ENCODE peak calls at places on chromosomes 4 and X, in seven cellular contexts. One of them, this sample, is unnamed.

GRCh38 chr4:48665555-48666186 is 114.4 kb downstream of the FRYL start:
- DNase-seq in foreskin fibroblast: no peak
- DNase-seq in right lobe of liver: no peak
- DNase-seq in activated B cell treated with CpG ODN at 0.5 μM for 24 hours: no peak
- DNase-seq in upper lobe of right lung: no peak
- DNase-seq in IMR-90: peak
- DNase-seq in breast epithelium: no peak
- DNase-seq in this sample: no peak

GRCh38 chr4:182863501-182863900 is 53.7 kb downstream of the DCTD start:
- DNase-seq in foreskin fibroblast: no peak
- DNase-seq in right lobe of liver: no peak
- DNase-seq in activated B cell treated with CpG ODN at 0.5 μM for 24 hours: no peak
- DNase-seq in upper lobe of right lung: no peak
- DNase-seq in IMR-90: no peak
- DNase-seq in breast epithelium: no peak
- DNase-seq in this sample: peak

GRCh38 chr4:761739-762138 is 56.1 kb downstream of the PCGF3 start:
- DNase-seq in foreskin fibroblast: no peak
- DNase-seq in right lobe of liver: peak
- DNase-seq in activated B cell treated with CpG ODN at 0.5 μM for 24 hours: no peak
- DNase-seq in upper lobe of right lung: no peak
- DNase-seq in IMR-90: no peak
- DNase-seq in breast epithelium: no peak
- DNase-seq in this sample: peak

GRCh38 chr4:108205859-108206258 is 37.1 kb upstream of the LEF1 start:
- DNase-seq in foreskin fibroblast: no peak
- DNase-seq in right lobe of liver: no peak
- DNase-seq in activated B cell treated with CpG ODN at 0.5 μM for 24 hours: no peak
- DNase-seq in upper lobe of right lung: no peak
- DNase-seq in IMR-90: no peak
- DNase-seq in breast epithelium: no peak
- DNase-seq in this sample: no peak

GRCh38 chrX:41889317-41890025 is 33.9 kb downstream of the CASK start:
- DNase-seq in foreskin fibroblast: peak
- DNase-seq in right lobe of liver: no peak
- DNase-seq in activated B cell treated with CpG ODN at 0.5 μM for 24 hours: no peak
- DNase-seq in upper lobe of right lung: no peak
- DNase-seq in IMR-90: peak
- DNase-seq in breast epithelium: no peak
- DNase-seq in this sample: no peak

GRCh38 chr4:159016527-159017137 is 86.2 kb upstream of the RAPGEF2 start:
- DNase-seq in foreskin fibroblast: no peak
- DNase-seq in right lobe of liver: no peak
- DNase-seq in activated B cell treated with CpG ODN at 0.5 μM for 24 hours: no peak
- DNase-seq in upper lobe of right lung: no peak
- DNase-seq in IMR-90: peak
- DNase-seq in breast epithelium: no peak
- DNase-seq in this sample: no peak

GRCh38 chr4:184536070-184536880 is 61.9 kb upstream of the IRF2 start:
- DNase-seq in foreskin fibroblast: peak
- DNase-seq in right lobe of liver: no peak
- DNase-seq in activated B cell treated with CpG ODN at 0.5 μM for 24 hours: no peak
- DNase-seq in upper lobe of right lung: no peak
- DNase-seq in IMR-90: no peak
- DNase-seq in breast epithelium: no peak
- DNase-seq in this sample: no peak

GRCh38 chrX:136346506-136346905 is 45.7 kb downstream of the ADGRG4 start:
- DNase-seq in foreskin fibroblast: no peak
- DNase-seq in right lobe of liver: no peak
- DNase-seq in activated B cell treated with CpG ODN at 0.5 μM for 24 hours: no peak
- DNase-seq in upper lobe of right lung: no peak
- DNase-seq in IMR-90: no peak
- DNase-seq in breast epithelium: no peak
- DNase-seq in this sample: no peak

GRCh38 chr4:98778206-98778605 is 119.8 kb upstream of the TSPAN5 start:
- DNase-seq in foreskin fibroblast: peak
- DNase-seq in right lobe of liver: no peak
- DNase-seq in activated B cell treated with CpG ODN at 0.5 μM for 24 hours: no peak
- DNase-seq in upper lobe of right lung: no peak
- DNase-seq in IMR-90: peak
- DNase-seq in breast epithelium: no peak
- DNase-seq in this sample: no peak

GRCh38 chrX:40996886-40997530 is 88.2 kb upstream of the USP9X start:
- DNase-seq in foreskin fibroblast: peak
- DNase-seq in right lobe of liver: no peak
- DNase-seq in activated B cell treated with CpG ODN at 0.5 μM for 24 hours: no peak
- DNase-seq in upper lobe of right lung: no peak
- DNase-seq in IMR-90: peak
- DNase-seq in breast epithelium: no peak
- DNase-seq in this sample: no peak

GRCh38 chrX:103918584-103919335 is 43.7 kb upstream of the TMSB15B start:
- DNase-seq in foreskin fibroblast: peak
- DNase-seq in right lobe of liver: peak
- DNase-seq in activated B cell treated with CpG ODN at 0.5 μM for 24 hours: peak
- DNase-seq in upper lobe of right lung: peak
- DNase-seq in IMR-90: peak
- DNase-seq in breast epithelium: no peak
- DNase-seq in this sample: no peak

GRCh38 chrX:11470231-11470630 is 177.0 kb downstream of the AMELX start:
- DNase-seq in foreskin fibroblast: peak
- DNase-seq in right lobe of liver: no peak
- DNase-seq in activated B cell treated with CpG ODN at 0.5 μM for 24 hours: no peak
- DNase-seq in upper lobe of right lung: no peak
- DNase-seq in IMR-90: peak
- DNase-seq in breast epithelium: no peak
- DNase-seq in this sample: no peak

GRCh38 chr4:40055379-40055872 is 1.2 kb upstream of the N4BP2 start:
- DNase-seq in foreskin fibroblast: no peak
- DNase-seq in right lobe of liver: no peak
- DNase-seq in activated B cell treated with CpG ODN at 0.5 μM for 24 hours: no peak
- DNase-seq in upper lobe of right lung: no peak
- DNase-seq in IMR-90: no peak
- DNase-seq in breast epithelium: no peak
- DNase-seq in this sample: no peak

GRCh38 chr4:48180234-48180633 is 46.2 kb upstream of the TXK start:
- DNase-seq in foreskin fibroblast: peak
- DNase-seq in right lobe of liver: no peak
- DNase-seq in activated B cell treated with CpG ODN at 0.5 μM for 24 hours: no peak
- DNase-seq in upper lobe of right lung: no peak
- DNase-seq in IMR-90: peak
- DNase-seq in breast epithelium: no peak
- DNase-seq in this sample: no peak

GRCh38 chrX:129566081-129566480 is 26.0 kb downstream of the OCRL start:
- DNase-seq in foreskin fibroblast: peak
- DNase-seq in right lobe of liver: no peak
- DNase-seq in activated B cell treated with CpG ODN at 0.5 μM for 24 hours: no peak
- DNase-seq in upper lobe of right lung: no peak
- DNase-seq in IMR-90: peak
- DNase-seq in breast epithelium: no peak
- DNase-seq in this sample: no peak

GRCh38 chr4:65482410-65482809 is 187.9 kb downstream of the EPHA5 start:
- DNase-seq in foreskin fibroblast: no peak
- DNase-seq in right lobe of liver: no peak
- DNase-seq in activated B cell treated with CpG ODN at 0.5 μM for 24 hours: no peak
- DNase-seq in upper lobe of right lung: no peak
- DNase-seq in IMR-90: no peak
- DNase-seq in breast epithelium: no peak
- DNase-seq in this sample: no peak

GRCh38 chrX:78708171-78708570 is 39.3 kb upstream of the LPAR4 start:
- DNase-seq in foreskin fibroblast: peak
- DNase-seq in right lobe of liver: no peak
- DNase-seq in activated B cell treated with CpG ODN at 0.5 μM for 24 hours: no peak
- DNase-seq in upper lobe of right lung: no peak
- DNase-seq in IMR-90: peak
- DNase-seq in breast epithelium: no peak
- DNase-seq in this sample: no peak

GRCh38 chr4:109315818-109316217 is 13.4 kb upstream of the COL25A1 start:
- DNase-seq in foreskin fibroblast: peak
- DNase-seq in right lobe of liver: no peak
- DNase-seq in activated B cell treated with CpG ODN at 0.5 μM for 24 hours: no peak
- DNase-seq in upper lobe of right lung: no peak
- DNase-seq in IMR-90: peak
- DNase-seq in breast epithelium: no peak
- DNase-seq in this sample: no peak
- TF ChIP-seq CTCF in foreskin fibroblast: peak
- TF ChIP-seq CTCF in right lobe of liver: no peak
- TF ChIP-seq CTCF in activated B cell treated with CpG ODN at 0.5 μM for 24 hours: no peak
- TF ChIP-seq CTCF in upper lobe of right lung: no peak
- TF ChIP-seq CTCF in IMR-90: peak
- TF ChIP-seq CTCF in breast epithelium: no peak
- TF ChIP-seq CTCF in this sample: peak

GRCh38 chr4:2930821-2931764 is 32.1 kb downstream of the NOP14 start:
- DNase-seq in foreskin fibroblast: no peak
- DNase-seq in right lobe of liver: peak
- DNase-seq in activated B cell treated with CpG ODN at 0.5 μM for 24 hours: peak
- DNase-seq in upper lobe of right lung: peak
- DNase-seq in IMR-90: no peak
- DNase-seq in breast epithelium: peak
- DNase-seq in this sample: peak
- TF ChIP-seq CTCF in foreskin fibroblast: no peak
- TF ChIP-seq CTCF in right lobe of liver: no peak
- TF ChIP-seq CTCF in activated B cell treated with CpG ODN at 0.5 μM for 24 hours: no peak
- TF ChIP-seq CTCF in upper lobe of right lung: peak
- TF ChIP-seq CTCF in IMR-90: no peak
- TF ChIP-seq CTCF in breast epithelium: peak
- TF ChIP-seq CTCF in this sample: peak

GRCh38 chr4:153467897-153468262 is 1.7 kb downstream of the TMEM131L start:
- DNase-seq in foreskin fibroblast: peak
- DNase-seq in right lobe of liver: no peak
- DNase-seq in activated B cell treated with CpG ODN at 0.5 μM for 24 hours: no peak
- DNase-seq in upper lobe of right lung: no peak
- DNase-seq in IMR-90: no peak
- DNase-seq in breast epithelium: no peak
- DNase-seq in this sample: no peak
- TF ChIP-seq CTCF in foreskin fibroblast: no peak
- TF ChIP-seq CTCF in right lobe of liver: no peak
- TF ChIP-seq CTCF in activated B cell treated with CpG ODN at 0.5 μM for 24 hours: no peak
- TF ChIP-seq CTCF in upper lobe of right lung: no peak
- TF ChIP-seq CTCF in IMR-90: no peak
- TF ChIP-seq CTCF in breast epithelium: no peak
- TF ChIP-seq CTCF in this sample: no peak

GRCh38 chr4:103150677-103151076 is 47.5 kb downstream of the CENPE start:
- DNase-seq in foreskin fibroblast: peak
- DNase-seq in right lobe of liver: no peak
- DNase-seq in activated B cell treated with CpG ODN at 0.5 μM for 24 hours: no peak
- DNase-seq in upper lobe of right lung: no peak
- DNase-seq in IMR-90: peak
- DNase-seq in breast epithelium: no peak
- DNase-seq in this sample: no peak

GRCh38 chr4:103144926-103145325 is 45.3 kb upstream of the BDH2 start:
- DNase-seq in foreskin fibroblast: no peak
- DNase-seq in right lobe of liver: no peak
- DNase-seq in activated B cell treated with CpG ODN at 0.5 μM for 24 hours: no peak
- DNase-seq in upper lobe of right lung: no peak
- DNase-seq in IMR-90: no peak
- DNase-seq in breast epithelium: no peak
- DNase-seq in this sample: no peak
- TF ChIP-seq CTCF in foreskin fibroblast: no peak
- TF ChIP-seq CTCF in right lobe of liver: no peak
- TF ChIP-seq CTCF in activated B cell treated with CpG ODN at 0.5 μM for 24 hours: no peak
- TF ChIP-seq CTCF in upper lobe of right lung: no peak
- TF ChIP-seq CTCF in IMR-90: no peak
- TF ChIP-seq CTCF in breast epithelium: no peak
- TF ChIP-seq CTCF in this sample: no peak

DNA sequence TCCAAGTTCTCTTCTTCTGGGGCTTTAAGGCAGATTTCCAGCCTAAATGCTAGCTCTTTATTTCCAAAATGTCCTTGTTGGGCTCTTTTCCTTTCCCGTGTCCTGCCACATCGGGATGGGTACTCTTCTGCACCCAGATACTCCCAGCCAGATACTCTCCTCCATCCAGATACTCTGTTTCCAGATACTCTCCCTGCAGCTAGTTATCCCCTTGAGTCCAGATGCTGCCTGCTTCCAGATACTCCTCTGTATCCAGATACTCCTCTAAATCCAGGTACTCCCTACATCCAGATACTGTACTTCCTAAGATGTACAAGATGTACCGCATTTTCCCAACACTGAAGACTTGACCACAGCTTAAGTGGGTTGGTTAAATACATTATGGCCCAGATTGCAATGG is 10.5 kb upstream of the XG start:
- DNase-seq in foreskin fibroblast: no peak
- DNase-seq in right lobe of liver: no peak
- DNase-seq in activated B cell treated with CpG ODN at 0.5 μM for 24 hours: no peak
- DNase-seq in upper lobe of right lung: no peak
- DNase-seq in IMR-90: no peak
- DNase-seq in breast epithelium: no peak
- DNase-seq in this sample: no peak
- TF ChIP-seq CTCF in foreskin fibroblast: no peak
- TF ChIP-seq CTCF in right lobe of liver: no peak
- TF ChIP-seq CTCF in activated B cell treated with CpG ODN at 0.5 μM for 24 hours: no peak
- TF ChIP-seq CTCF in upper lobe of right lung: no peak
- TF ChIP-seq CTCF in IMR-90: no peak
- TF ChIP-seq CTCF in breast epithelium: no peak
- TF ChIP-seq CTCF in this sample: no peak

DNA sequence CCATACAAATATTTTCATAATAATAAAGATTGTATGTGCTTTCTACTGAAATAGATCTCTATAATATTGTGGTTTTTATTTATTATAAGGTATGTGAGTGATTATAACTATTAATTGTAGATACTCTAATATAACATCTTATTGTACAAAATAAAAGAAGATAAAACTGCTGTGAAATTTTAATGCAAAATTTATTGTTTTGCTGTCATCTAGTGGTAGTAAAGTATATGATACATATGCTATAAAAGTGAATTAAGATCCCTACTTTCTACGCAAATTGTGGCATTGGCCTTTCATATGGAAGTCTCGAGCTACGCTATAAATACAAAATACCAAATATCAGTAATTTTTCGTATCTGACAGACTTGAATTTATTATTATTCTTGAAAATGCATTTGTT is 19.3 kb downstream of the YIPF7 start:
- DNase-seq in foreskin fibroblast: no peak
- DNase-seq in right lobe of liver: no peak
- DNase-seq in activated B cell treated with CpG ODN at 0.5 μM for 24 hours: no peak
- DNase-seq in upper lobe of right lung: no peak
- DNase-seq in IMR-90: no peak
- DNase-seq in breast epithelium: no peak
- DNase-seq in this sample: no peak
- TF ChIP-seq CTCF in foreskin fibroblast: no peak
- TF ChIP-seq CTCF in right lobe of liver: no peak
- TF ChIP-seq CTCF in activated B cell treated with CpG ODN at 0.5 μM for 24 hours: no peak
- TF ChIP-seq CTCF in upper lobe of right lung: no peak
- TF ChIP-seq CTCF in IMR-90: peak
- TF ChIP-seq CTCF in breast epithelium: no peak
- TF ChIP-seq CTCF in this sample: peak

DNA sequence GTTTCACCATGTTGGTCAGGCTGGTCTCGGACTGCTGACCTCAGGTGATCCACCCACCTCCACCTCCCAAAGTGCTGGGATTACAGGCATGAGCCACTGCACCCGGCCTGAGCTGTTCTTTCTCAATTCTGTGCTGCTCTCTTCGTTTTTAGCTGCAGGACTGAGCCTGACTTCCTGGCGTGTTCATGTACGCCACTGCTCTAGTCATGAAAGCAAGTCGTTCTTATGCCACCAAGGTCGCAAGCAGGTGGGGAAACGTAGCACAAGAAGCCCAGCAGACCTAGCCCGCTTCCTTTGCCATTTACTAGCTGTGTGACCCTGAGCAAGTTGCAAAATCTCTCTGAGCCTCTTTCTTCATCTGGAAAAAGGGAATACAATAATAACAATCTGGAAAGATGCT is 43.4 kb downstream of the MED28 start:
- DNase-seq in foreskin fibroblast: no peak
- DNase-seq in right lobe of liver: no peak
- DNase-seq in activated B cell treated with CpG ODN at 0.5 μM for 24 hours: no peak
- DNase-seq in upper lobe of right lung: no peak
- DNase-seq in IMR-90: no peak
- DNase-seq in breast epithelium: no peak
- DNase-seq in this sample: no peak
- TF ChIP-seq CTCF in foreskin fibroblast: no peak
- TF ChIP-seq CTCF in right lobe of liver: no peak
- TF ChIP-seq CTCF in activated B cell treated with CpG ODN at 0.5 μM for 24 hours: no peak
- TF ChIP-seq CTCF in upper lobe of right lung: no peak
- TF ChIP-seq CTCF in IMR-90: no peak
- TF ChIP-seq CTCF in breast epithelium: no peak
- TF ChIP-seq CTCF in this sample: no peak